ENCODE peak calls at places on chromosome 20, in nine cellular contexts. W, X, P, E, O, D, H, Y and S are unnamed samples.

GRCh38 chr20:53900380-53900999 is 169.9 kb downstream of the BCAS1 start:
- DNase-seq in W (no peak), X (no peak), P (no peak), E (no peak), O (no peak), D (no peak), H (no peak), Y (no peak), S (no peak)

GRCh38 chr20:38418509-38419204 is 16.5 kb downstream of the SNHG17 start:
- DNase-seq in W (peak; percentile 23), X (no peak), P (no peak), E (no peak), O (peak; percentile 87), D (no peak), H (no peak), Y (no peak), S (no peak)

GRCh38 chr20:43138061-43138860 is 51.4 kb downstream of the PTPRT start:
- DNase-seq in W (no peak), X (no peak), P (no peak), E (no peak), O (peak; percentile 67), D (no peak), H (no peak), Y (no peak), S (no peak)

GRCh38 chr20:47727170-47727880 is 58.0 kb downstream of the SULF2 start:
- DNase-seq in W (peak; percentile 37), X (no peak), P (peak; percentile 85), E (peak; percentile 56), O (peak; percentile 75), D (peak; percentile 79), H (peak; percentile 58), Y (no peak), S (peak; percentile 81)

GRCh38 chr20:7159903-7160302 is 392.4 kb downstream of the BMP2 start:
- DNase-seq in W (no peak), X (no peak), P (no peak), E (no peak), O (no peak), D (no peak), H (no peak), Y (no peak), S (no peak)

GRCh38 chr20:58117944-58118343 is 110.5 kb downstream of the ANKRD60 start:
- DNase-seq in W (no peak), X (no peak), P (no peak), E (no peak), O (no peak), D (no peak), H (no peak), Y (no peak), S (no peak)

GRCh38 chr20:50658804-50659380 is 32.5 kb downstream of the RIPOR3 start:
- DNase-seq in W (no peak), X (peak; percentile 70), P (no peak), E (no peak), O (no peak), D (no peak), H (no peak), Y (no peak), S (no peak)

GRCh38 chr20:6122111-6122872 is 538 bp downstream of the FERMT1 start:
- DNase-seq in W (no peak), X (no peak), P (no peak), E (no peak), O (no peak), D (no peak), H (no peak), Y (no peak), S (no peak)

GRCh38 chr20:1805161-1805581 is 90.0 kb upstream of the SIRPA start:
- DNase-seq in W (no peak), X (no peak), P (no peak), E (no peak), O (no peak), D (peak; percentile 51), H (no peak), Y (no peak), S (no peak)

GRCh38 chr20:38818113-38819065 is 12.9 kb downstream of the PPP1R16B start:
- DNase-seq in W (no peak), X (no peak), P (no peak), E (no peak), O (no peak), D (no peak), H (no peak), Y (no peak), S (no peak)

GRCh38 chr20:16220826-16221225 is 352.4 kb downstream of the KIF16B start:
- DNase-seq in W (no peak), X (no peak), P (no peak), E (no peak), O (no peak), D (no peak), H (no peak), Y (no peak), S (no peak)

GRCh38 chr20:5508044-5508443 is 191.3 kb upstream of the PROKR2 start:
- DNase-seq in W (no peak), X (no peak), P (no peak), E (no peak), O (no peak), D (no peak), H (no peak), Y (no peak), S (no peak)

GRCh38 chr20:47220161-47220582 is 136.3 kb downstream of the ZMYND8 start:
- DNase-seq in W (no peak), X (no peak), P (no peak), E (peak; percentile 52), O (peak; percentile 59), D (no peak), H (peak; percentile 13), Y (no peak), S (no peak)

GRCh38 chr20:37776049-37776448 is 82.2 kb downstream of the CTNNBL1 start:
- DNase-seq in W (no peak), X (no peak), P (no peak), E (no peak), O (no peak), D (no peak), H (no peak), Y (no peak), S (no peak)

GRCh38 chr20:34090645-34091044 is 21.4 kb downstream of the EIF2S2 start:
- DNase-seq in W (no peak), X (no peak), P (no peak), E (no peak), O (no peak), D (no peak), H (no peak), Y (no peak), S (no peak)

GRCh38 chr20:57397004-57397692 is 6.0 kb downstream of the RBM38 start:
- DNase-seq in W (no peak), X (no peak), P (peak; percentile 24), E (no peak), O (peak; percentile 32), D (peak; percentile 68), H (no peak), Y (no peak), S (peak; percentile 52)

GRCh38 chr20:59123677-59124060 is 40.0 kb upstream of the ZNF831 start:
- DNase-seq in W (no peak), X (no peak), P (no peak), E (no peak), O (no peak), D (no peak), H (no peak), Y (no peak), S (no peak)

GRCh38 chr20:59123011-59123676 is 40.5 kb upstream of the ZNF831 start:
- DNase-seq in W (no peak), X (no peak), P (no peak), E (no peak), O (no peak), D (no peak), H (no peak), Y (no peak), S (no peak)

GRCh38 chr20:59121714-59122376 is 41.8 kb upstream of the ZNF831 start:
- DNase-seq in W (no peak), X (no peak), P (no peak), E (no peak), O (no peak), D (no peak), H (no peak), Y (no peak), S (no peak)

GRCh38 chr20:59120919-59121318 is 42.7 kb upstream of the ZNF831 start:
- DNase-seq in W (no peak), X (no peak), P (no peak), E (no peak), O (no peak), D (no peak), H (no peak), Y (no peak), S (no peak)

GRCh38 chr20:59122377-59122932 is 41.2 kb upstream of the ZNF831 start:
- DNase-seq in W (no peak), X (no peak), P (no peak), E (no peak), O (no peak), D (no peak), H (no peak), Y (no peak), S (no peak)
- H3K27ac ChIP-seq in W (no peak overlapping the region), X (no peak overlapping the region), P (no peak overlapping the region), E (no peak overlapping the region), O (no peak overlapping the region), D (no peak overlapping the region), H (peak overlapping the region; percentile 84), Y (no peak overlapping the region), S (no peak overlapping the region)

GRCh38 chr20:35669681-35670080 is 5.0 kb upstream of the CPNE1 start:
- DNase-seq in W (no peak), X (no peak), P (no peak), E (no peak), O (no peak), D (no peak), H (no peak), Y (no peak), S (no peak)
- H3K4me1 ChIP-seq in W (no peaks in the 10 kb centered on the region), X (no peaks in the 10 kb centered on the region), P (no peaks in the 10 kb centered on the region), E (peaks cover 4% of the 10 kb centered on the region), O (no peaks in the 10 kb centered on the region), D (no peaks in the 10 kb centered on the region), H (peaks cover 5% of the 10 kb centered on the region), Y (no peaks in the 10 kb centered on the region), S (no peaks in the 10 kb centered on the region)

GRCh38 chr20:8601542-8601912 is 467.4 kb upstream of the PLCB4 start:
- DNase-seq in W (no peak), X (no peak), P (no peak), E (no peak), O (no peak), D (no peak), H (no peak), Y (no peak), S (no peak)

GRCh38 chr20:8608470-8608869 is 460.4 kb upstream of the PLCB4 start:
- DNase-seq in W (no peak), X (no peak), P (no peak), E (no peak), O (no peak), D (no peak), H (no peak), Y (no peak), S (no peak)

GRCh38 chr20:8602389-8603116 is 466.3 kb upstream of the PLCB4 start:
- DNase-seq in W (no peak), X (no peak), P (no peak), E (peak; percentile 14), O (no peak), D (no peak), H (no peak), Y (no peak), S (no peak)
- H3K4me3 ChIP-seq in W (no peak overlapping the region), X (no peak overlapping the region), P (peak overlapping the region; percentile 26), E (peak overlapping the region; percentile 1), O (peak overlapping the region; percentile 57), D (peak overlapping the region; percentile 42), H (peak overlapping the region; percentile 27), Y (peak overlapping the region; percentile 49), S (peak overlapping the region; percentile 15)

DNA sequence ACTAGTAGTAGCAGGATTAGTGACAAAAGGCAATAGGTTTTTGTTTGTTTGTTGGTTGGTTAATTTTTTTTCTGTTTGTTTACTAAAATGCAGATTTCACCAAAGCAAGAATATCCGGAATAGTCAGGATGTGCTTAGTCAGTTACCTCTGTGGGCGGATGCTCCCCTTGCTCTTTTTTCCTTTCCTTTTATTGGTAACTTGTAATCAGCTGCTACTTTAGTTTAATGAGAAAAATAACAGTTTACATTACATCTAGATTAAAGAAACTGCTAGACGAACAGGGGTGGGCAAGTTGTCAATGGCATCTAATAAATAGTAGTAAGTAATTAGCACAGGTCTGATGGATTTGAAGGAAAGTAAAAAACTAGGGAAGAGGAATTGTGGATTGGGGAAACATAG is 646.9 kb upstream of the FLRT3 start:
- DNase-seq in W (no peak), X (no peak), P (no peak), E (no peak), O (no peak), D (no peak), H (no peak), Y (no peak), S (no peak)
- H3K27ac ChIP-seq in W (no peak overlapping the region), X (no peak overlapping the region), P (peak overlapping the region; percentile 48), E (no peak overlapping the region), O (no peak overlapping the region), D (no peak overlapping the region), H (no peak overlapping the region), Y (no peak overlapping the region), S (peak overlapping the region; percentile 75)